ENCODE peak calls at places on chromosomes 1 and 21, in four cellular contexts. P, J, D and C are unnamed samples.

GRCh38 chr1:117015701-117016100 is 14.1 kb downstream of the CD101 start:
- DNase-seq in P (no peak), J (no peak), D (no peak), C (no peak)

GRCh38 chr1:234214129-234214910 is 158.9 kb upstream of the COA6 start:
- DNase-seq in P (no peak), J (peak; percentile 50), D (no peak), C (peak; percentile 68)

GRCh38 chr1:57218487-57219079 is 205.3 kb downstream of the DAB1 start:
- DNase-seq in P (no peak), J (no peak), D (no peak), C (no peak)

GRCh38 chr1:53944469-53945182 is 873 bp downstream of the IFT25 start:
- DNase-seq in P (no peak), J (peak; percentile 13), D (no peak), C (peak; percentile 14)

GRCh38 chr1:207284209-207284892 is 37.1 kb upstream of the CD55 start:
- DNase-seq in P (no peak), J (no peak), D (no peak), C (peak; percentile 44)

GRCh38 chr1:14617791-14618190 is 19.3 kb downstream of the KAZN start:
- DNase-seq in P (no peak), J (no peak), D (no peak), C (no peak)

GRCh38 chr21:39386194-39386593 is 37.3 kb upstream of the HMGN1 start:
- DNase-seq in P (no peak), J (no peak), D (no peak), C (peak; percentile 20)

GRCh38 chr21:42272109-42272962 is 42.9 kb downstream of the TFF3 start:
- DNase-seq in P (no peak), J (no peak), D (no peak), C (no peak)

GRCh38 chr1:37234941-37235418 is 200.7 kb upstream of the GRIK3 start:
- DNase-seq in P (no peak), J (no peak), D (no peak), C (no peak)

GRCh38 chr1:7655354-7655753 is 115.7 kb upstream of the VAMP3 start:
- DNase-seq in P (no peak), J (no peak), D (no peak), C (no peak)

GRCh38 chr1:7387053-7387861 is 383.8 kb upstream of the VAMP3 start:
- DNase-seq in P (no peak), J (no peak), D (no peak), C (no peak)